ENCODE peak calls at places on chromosomes 11 and 22, in nine cellular contexts. T is stimulated activated CD8-positive, alpha-beta memory T cell treated with anti-CD3 and anti-CD28 coated beads, Interleukin-4, amount 100 ng/mL, for 4 hours; B is NCI-H1105; G is HCT116; H is right cardiac atrium; J is M059J; W is HuH-7.5; U is osteocyte; S is NCI-H146. N is an unnamed sample.

GRCh38 chr11:2582436-2582931 is 117.3 kb downstream of the KCNQ1OT1 start:
- DNase-seq in T (no peak), B (no peak), G (no peak), H (peak; percentile 63), J (no peak), W (no peak), U (no peak), S (no peak), N (no peak)

GRCh38 chr11:36023922-36024321 is 80.1 kb downstream of the LDLRAD3 start:
- DNase-seq in T (no peak), B (no peak), G (no peak), H (no peak), J (peak; percentile 37), W (no peak), U (no peak), S (no peak), N (no peak)

GRCh38 chr11:82792319-82792718 is 58.7 kb upstream of the FAM181B start:
- DNase-seq in T (no peak), B (no peak), G (no peak), H (no peak), J (no peak), W (no peak), U (no peak), S (no peak), N (no peak)

GRCh38 chr22:23522642-23523251 is 57.3 kb downstream of the IGLL1 start:
- DNase-seq in T (no peak), B (no peak), G (no peak), H (peak; percentile 77), J (no peak), W (peak; percentile 57), U (no peak), S (peak; percentile 54), N (no peak)

GRCh38 chr22:42967933-42968332 is 47.0 kb downstream of the PACSIN2 start:
- DNase-seq in T (no peak), B (no peak), G (no peak), H (peak; percentile 84), J (no peak), W (no peak), U (no peak), S (no peak), N (no peak)

GRCh38 chr22:20419664-20419951 is 18.0 kb downstream of the SCARF2 start:
- DNase-seq in T (no peak), B (no peak), G (no peak), H (no peak), J (no peak), W (no peak), U (no peak), S (no peak), N (no peak)

GRCh38 chr11:35676611-35676965 is 14.0 kb downstream of the TRIM44 start:
- DNase-seq in T (no peak), B (no peak), G (no peak), H (no peak), J (no peak), W (no peak), U (no peak), S (no peak), N (no peak)

GRCh38 chr11:44456544-44457270 is 108.8 kb upstream of the CD82 start:
- DNase-seq in T (no peak), B (no peak), G (peak; percentile 37), H (peak; percentile 59), J (no peak), W (peak; percentile 12), U (no peak), S (no peak), N (no peak)

GRCh38 chr22:44444341-44445306 is 53.4 kb downstream of the RTL6 start:
- DNase-seq in T (no peak), B (no peak), G (no peak), H (no peak), J (no peak), W (no peak), U (no peak), S (no peak), N (no peak)

GRCh38 chr11:131595812-131596211 is 225.4 kb downstream of the NTM start:
- DNase-seq in T (no peak), B (no peak), G (no peak), H (no peak), J (no peak), W (no peak), U (no peak), S (no peak), N (no peak)

GRCh38 chr22:36352775-36353507 is 34.8 kb downstream of the MYH9 start:
- DNase-seq in T (no peak), B (no peak), G (no peak), H (peak; percentile 90), J (peak; percentile 65), W (peak; percentile 78), U (no peak), S (peak; percentile 25), N (no peak)

GRCh38 chr11:116856423-116856822 is 19.0 kb upstream of the APOA1 start:
- DNase-seq in T (no peak), B (no peak), G (no peak), H (no peak), J (no peak), W (no peak), U (no peak), S (no peak), N (no peak)

GRCh38 chr22:42642801-42643631 is 2.6 kb upstream of the ATP5MGL start:
- DNase-seq in T (no peak), B (no peak), G (no peak), H (peak; percentile 1), J (no peak), W (no peak), U (no peak), S (peak; percentile 36), N (no peak)

GRCh38 chr11:62461740-62462522 is 43.1 kb downstream of the SCGB1A1 start:
- DNase-seq in T (no peak), B (no peak), G (no peak), H (no peak), J (peak; percentile 86), W (no peak), U (no peak), S (no peak), N (no peak)

GRCh38 chr22:46853191-46853590 is 90.7 kb downstream of the TBC1D22A start:
- DNase-seq in T (no peak), B (no peak), G (no peak), H (no peak), J (no peak), W (no peak), U (no peak), S (no peak), N (no peak)

GRCh38 chr11:126084608-126084912 is 21.9 kb upstream of the CDON start:
- DNase-seq in T (no peak), B (no peak), G (no peak), H (no peak), J (peak; percentile 26), W (no peak), U (no peak), S (no peak), N (no peak)

GRCh38 chr11:11701070-11701469 is 79.3 kb upstream of the GALNT18 start:
- DNase-seq in T (no peak), B (no peak), G (peak; percentile 38), H (no peak), J (peak; percentile 66), W (no peak), U (no peak), S (no peak), N (no peak)

GRCh38 chr11:47330002-47330911 is 22.2 kb downstream of the MYBPC3 start:
- DNase-seq in T (no peak), B (no peak), G (no peak), H (peak; percentile 57), J (peak; percentile 35), W (no peak), U (no peak), S (no peak), N (no peak)

GRCh38 chr11:124983674-124984511 is 29.9 kb downstream of the CCDC15 start:
- DNase-seq in T (no peak), B (no peak), G (no peak), H (peak; percentile 14), J (no peak), W (no peak), U (no peak), S (no peak), N (no peak)

GRCh38 chr11:115396533-115396932 is 107.7 kb downstream of the CADM1 start:
- DNase-seq in T (no peak), B (no peak), G (no peak), H (no peak), J (no peak), W (no peak), U (no peak), S (no peak), N (no peak)

GRCh38 chr11:94845622-94846021 is 77.5 kb downstream of the AMOTL1 start:
- DNase-seq in T (no peak), B (no peak), G (no peak), H (no peak), J (peak; percentile 13), W (no peak), U (no peak), S (no peak), N (no peak)

N was measured in stimulated activated CD4-positive, alpha-beta T cell treated with anti-CD3 and anti-CD28 coated beads, Interleukin-1b, Interleukin-23, amount 100 ng/mL, for 1 hour.